ENCODE peak calls at places on chromosomes 6 and 20, in six cellular contexts. B is SJSA1, U is ascending aorta, A is K562, W is ovary, Y is pancreas. M is an unnamed sample.

GRCh38 chr6:111653434-111653833 is 47.8 kb upstream of the TRAF3IP2 start:
- DNase-seq in U (no peak), A (no peak), Y (no peak), B (no peak), W (no peak), M (no peak)

GRCh38 chr6:38982470-38982869 is 66.1 kb upstream of the GLP1R start:
- DNase-seq in U (no peak), B (no peak), W (no peak), Y (no peak), A (no peak), M (no peak)

GRCh38 chr6:6152060-6152459 is 145.3 kb upstream of the NRN1 start:
- DNase-seq in W (no peak), A (no peak), U (no peak), B (no peak), Y (no peak), M (no peak)

GRCh38 chr6:51820555-51820954 is 266.9 kb downstream of the PKHD1 start:
- DNase-seq in Y (no peak), B (no peak), U (no peak), A (no peak), W (no peak), M (no peak)

GRCh38 chr6:57159127-57159526 is 13.0 kb upstream of the BAG2 start:
- DNase-seq in Y (no peak), B (no peak), U (no peak), W (no peak), A (no peak), M (no peak)

GRCh38 chr6:119276211-119276610 is 73.3 kb downstream of the MAN1A1 start:
- DNase-seq in Y (no peak), A (no peak), U (no peak), B (no peak), W (no peak), M (no peak)

GRCh38 chr6:128271527-128271926 is 248.9 kb downstream of the PTPRK start:
- DNase-seq in W (no peak), A (no peak), U (no peak), Y (no peak), B (no peak), M (no peak)

GRCh38 chr6:100343678-100344077 is 121.0 kb downstream of the SIM1 start:
- DNase-seq in A (no peak), U (no peak), Y (no peak), B (no peak), W (no peak), M (no peak)

GRCh38 chr20:40640667-40641066 is 48.4 kb downstream of the MAFB start:
- DNase-seq in A (no peak), U (no peak), Y (no peak), W (no peak), B (no peak), M (no peak)

GRCh38 chr20:10408427-10408826 is 25.6 kb downstream of the MKKS start:
- DNase-seq in U (no peak), W (no peak), A (no peak), B (no peak), Y (no peak), M (no peak)

GRCh38 chr6:71280701-71281100 is 7.9 kb upstream of the OGFRL1 start:
- DNase-seq in A (no peak), W (no peak), B (no peak), Y (no peak), U (no peak), M (no peak)

GRCh38 chr20:50554694-50555579 is 44.8 kb downstream of the PTPN1 start:
- DNase-seq in A (no peak), Y (no peak), B (no peak), U (no peak), W (no peak), M (no peak)

GRCh38 chr6:108565091-108565766 is 4.5 kb downstream of the FOXO3 start:
- DNase-seq in U (no peak), B (no peak), Y (no peak), A (peak), W (no peak), M (no peak)

GRCh38 chr6:31572041-31572911 is at the start of gene LTA:
- DNase-seq in Y (no peak), U (no peak), W (no peak), B (no peak), A (no peak), M (no peak)

GRCh38 chr6:130885392-130886192 is 58.4 kb downstream of the SMLR1 start:
- DNase-seq in A (peak), W (peak), B (peak), U (no peak), Y (peak), M (no peak)

GRCh38 chr6:104595315-104595820 is 264.4 kb downstream of the HACE1 start:
- DNase-seq in U (no peak), Y (no peak), A (no peak), B (no peak), W (no peak), M (no peak)

GRCh38 chr20:41668057-41668749 is 50.0 kb upstream of the CHD6 start:
- DNase-seq in A (no peak), W (no peak), Y (no peak), U (no peak), B (no peak), M (no peak)

GRCh38 chr20:13207016-13207415 is 14.1 kb upstream of the ISM1 start:
- DNase-seq in W (no peak), U (no peak), B (no peak), Y (no peak), A (no peak), M (no peak)

GRCh38 chr6:73204252-73204651 is 21.0 kb downstream of the KHDC1L start:
- DNase-seq in Y (no peak), W (no peak), B (no peak), U (no peak), A (no peak), M (no peak)

GRCh38 chr6:72466971-72467566 is 154.8 kb upstream of the KCNQ5 start:
- DNase-seq in B (no peak), A (no peak), Y (no peak), W (no peak), U (no peak), M (no peak)

GRCh38 chr6:116924245-116924644 is 47.2 kb downstream of the RFX6 start:
- DNase-seq in U (no peak), B (no peak), A (no peak), W (no peak), Y (no peak), M (no peak)

GRCh38 chr6:27863962-27864905 is 48.0 kb downstream of the OR2B2 start:
- DNase-seq in W (peak), B (no peak), A (peak), Y (peak), U (no peak), M (no peak)

GRCh38 chr6:13472976-13473645 is 14.3 kb downstream of the GFOD1 start:
- DNase-seq in Y (no peak), W (no peak), U (no peak), A (no peak), B (no peak), M (no peak)

GRCh38 chr6:45961125-45961524 is 54.5 kb downstream of the CLIC5 start:
- DNase-seq in U (no peak), Y (no peak), A (no peak), W (no peak), B (no peak), M (no peak)

GRCh38 chr20:4689224-4689623 is 32.5 kb upstream of the PRND start:
- DNase-seq in U (no peak), W (no peak), B (no peak), A (peak), Y (no peak), M (no peak)

GRCh38 chr6:170032197-170032596 is 258.7 kb downstream of the DLL1 start:
- DNase-seq in B (peak), W (peak), Y (no peak), A (no peak), U (no peak), M (no peak)

GRCh38 chr20:2349801-2350200 is 30.9 kb upstream of the TGM6 start:
- DNase-seq in U (no peak), Y (no peak), B (peak), W (no peak), A (no peak), M (no peak)

GRCh38 chr20:63167026-63167917 is 48.7 kb downstream of the YTHDF1 start:
- DNase-seq in Y (no peak), B (no peak), W (no peak), U (no peak), A (no peak), M (no peak)

GRCh38 chr6:160124007-160124406 is 2.4 kb downstream of the SLC22A1 start:
- DNase-seq in W (no peak), U (no peak), A (no peak), B (no peak), Y (no peak), M (no peak)

GRCh38 chr6:14066782-14067406 is 50.7 kb upstream of the CD83 start:
- DNase-seq in B (no peak), U (no peak), A (peak), W (no peak), Y (no peak), M (no peak)

GRCh38 chr6:163296835-163297519 is 117.5 kb upstream of the QKI start:
- DNase-seq in B (no peak), W (no peak), A (no peak), U (no peak), Y (no peak), M (no peak)

GRCh38 chr6:151475653-151476523 is 17.9 kb upstream of the CCDC170 start:
- DNase-seq in A (peak), U (no peak), Y (no peak), W (no peak), B (no peak), M (no peak)

GRCh38 chr6:2959909-2960719 is 11.3 kb downstream of the SERPINB6 start:
- DNase-seq in Y (no peak), B (peak), U (no peak), W (no peak), A (no peak), M (no peak)

GRCh38 chr6:13573669-13574110 is 711 bp upstream of the SIRT5 start:
- DNase-seq in B (no peak), Y (peak), A (peak), U (no peak), W (peak), M (no peak)

GRCh38 chr6:153208706-153209105 is 77.6 kb upstream of the RGS17 start:
- DNase-seq in B (no peak), W (no peak), Y (no peak), A (no peak), U (no peak), M (no peak)

GRCh38 chr6:137414599-137414998 is 79.6 kb downstream of the OLIG3 start:
- DNase-seq in A (no peak), Y (no peak), B (no peak), W (no peak), U (no peak), M (no peak)
- H3K27ac ChIP-seq in A (no peak), Y (no peak), B (no peak), W (no peak), U (no peak), M (no peak)

GRCh38 chr20:38168791-38169589 is 3.9 kb upstream of the TGM2 start:
- DNase-seq in Y (no peak), B (no peak), A (no peak), U (no peak), W (no peak), M (no peak)
- H3K27ac ChIP-seq in Y (no peak), B (peak), A (no peak), U (peak), W (no peak), M (no peak)

DNA sequence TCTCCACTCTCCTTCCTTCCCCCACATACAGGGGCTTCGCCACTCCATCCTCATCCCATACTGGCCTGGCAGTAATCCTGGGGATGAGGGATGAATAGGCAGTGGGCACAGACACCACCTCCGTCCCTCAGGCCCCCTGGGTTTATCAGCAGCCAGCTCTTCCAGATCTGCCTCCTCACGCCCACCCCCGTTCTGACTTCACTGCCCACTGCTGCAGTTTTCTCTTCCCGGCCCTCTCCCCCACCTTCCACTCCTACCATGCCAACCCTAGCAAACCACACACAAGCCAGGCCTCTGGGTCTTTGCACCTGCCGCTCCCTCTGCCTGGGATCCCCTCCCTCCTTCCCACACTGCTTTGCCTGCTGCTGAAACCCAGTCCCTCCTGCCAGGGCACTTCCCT is 22.3 kb downstream of the PNPLA1 start:
- DNase-seq in A (no peak), U (no peak), Y (no peak), B (no peak), W (no peak), M (no peak)
- H3K27ac ChIP-seq in A (no peak), U (no peak), Y (no peak), B (no peak), W (no peak), M (no peak)

GRCh38 chr20:44993343-44993742 is 27.0 kb downstream of the STK4 start:
- DNase-seq in W (no peak), U (no peak), B (no peak), A (no peak), Y (no peak), M (no peak)
- H3K27ac ChIP-seq in W (no peak), U (no peak), B (no peak), A (peak), Y (no peak), M (no peak)

DNA sequence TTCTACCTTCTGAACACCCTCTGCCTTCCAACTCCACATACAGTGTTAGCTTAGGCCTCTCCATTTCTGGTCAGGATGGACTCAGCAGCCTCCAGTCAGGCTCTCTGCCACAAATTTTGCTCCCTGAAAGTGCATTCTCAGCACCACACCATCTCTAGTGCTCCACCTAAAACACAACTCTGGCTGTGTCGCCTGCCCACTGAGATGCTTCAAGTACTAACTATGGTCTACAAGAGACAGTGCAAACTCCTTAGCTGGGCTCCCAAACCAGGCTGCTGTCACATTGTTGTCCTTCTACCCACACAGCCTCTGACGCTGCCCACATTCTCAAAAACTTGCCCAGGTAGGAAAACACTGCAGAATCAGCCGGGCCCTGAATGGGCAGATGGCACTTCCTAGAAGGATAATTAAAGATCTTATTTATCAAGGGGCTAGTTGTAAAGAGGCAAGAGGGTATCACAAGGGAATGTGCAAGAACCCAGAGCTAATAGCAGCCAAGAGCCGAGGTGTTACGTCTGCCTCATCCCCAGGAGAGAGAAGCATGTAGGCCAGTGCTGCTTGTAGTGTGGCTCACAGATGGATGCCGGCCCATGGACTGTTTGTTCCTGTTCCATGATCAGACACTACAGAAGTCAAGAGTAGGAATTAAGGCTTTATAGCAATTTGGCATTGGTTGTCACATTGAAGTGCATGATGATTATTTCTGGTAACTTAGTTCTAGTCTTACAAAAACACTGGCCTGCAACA is 189.7 kb downstream of the LRFN2 start:
- DNase-seq in U (no peak), B (no peak), W (no peak), Y (no peak), A (no peak), M (no peak)
- H3K27ac ChIP-seq in U (no peak), B (no peak), W (no peak), Y (no peak), A (no peak), M (no peak)

DNA sequence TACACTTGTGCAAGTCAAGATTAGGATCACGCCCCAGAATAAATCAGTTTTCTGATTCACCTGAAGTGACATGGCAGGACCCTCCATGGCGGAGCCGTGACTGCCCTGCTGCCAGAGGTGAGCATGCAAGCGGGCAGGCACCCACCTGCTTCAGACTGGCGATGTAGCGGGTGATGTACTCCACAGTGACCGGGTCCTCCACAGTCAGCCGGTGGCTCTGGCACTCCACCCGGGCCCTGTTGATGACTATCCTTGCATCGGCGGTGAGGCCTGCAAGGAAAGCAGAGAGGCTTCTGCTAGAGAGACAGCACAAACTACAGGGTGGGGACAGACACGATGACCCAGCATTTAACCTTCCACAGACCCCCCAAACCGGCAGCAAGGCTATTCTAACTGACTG is 3.6 kb downstream of the PSMA7 start:
- DNase-seq in W (no peak), Y (no peak), B (no peak), A (no peak), U (no peak), M (no peak)
- H3K27ac ChIP-seq in W (no peak), Y (no peak), B (no peak), A (no peak), U (no peak), M (no peak)

GRCh38 chr6:155061381-155061780 is 66.3 kb downstream of the TIAM2 start:
- DNase-seq in U (no peak), B (no peak), W (no peak), A (no peak), Y (no peak), M (no peak)

GRCh38 chr6:155069543-155069942 is 74.4 kb downstream of the TIAM2 start:
- DNase-seq in Y (no peak), U (no peak), A (no peak), B (no peak), W (no peak), M (no peak)

GRCh38 chr6:155066371-155066770 is 71.3 kb downstream of the TIAM2 start:
- DNase-seq in W (no peak), Y (no peak), A (no peak), B (no peak), U (no peak), M (no peak)
- H3K27ac ChIP-seq in W (no peak), Y (no peak), A (no peak), B (no peak), U (no peak), M (no peak)

GRCh38 chr6:90294008-90294511 is 2.6 kb downstream of the BACH2 start:
- DNase-seq in B (no peak), A (no peak), U (no peak), W (no peak), Y (no peak), M (no peak)
- H3K27ac ChIP-seq in B (no peak), A (no peak), U (no peak), W (no peak), Y (no peak), M (no peak)

DNA sequence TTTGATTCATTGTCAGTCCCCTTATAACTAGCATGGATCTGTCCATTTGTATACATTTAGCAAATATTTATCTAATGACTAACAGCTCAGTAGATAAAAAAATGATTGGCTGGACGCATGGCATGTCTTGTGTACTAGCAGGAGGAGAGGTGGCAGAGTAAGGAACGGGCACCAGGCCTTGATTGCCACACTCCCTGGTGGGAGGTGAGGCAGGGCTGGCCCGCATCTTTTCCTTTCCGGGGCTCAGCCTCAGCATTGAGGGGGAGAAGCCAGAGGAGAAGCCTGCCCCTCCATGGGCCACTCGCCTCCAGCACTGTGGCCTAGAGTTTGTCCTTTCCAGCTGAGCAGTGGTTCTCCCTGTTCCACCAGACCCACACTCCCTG is 84.9 kb upstream of the TMEM181 start:
- DNase-seq in U (no peak), B (no peak), W (no peak), A (no peak), Y (peak), M (no peak)
- H3K27ac ChIP-seq in U (no peak), B (peak), W (no peak), A (no peak), Y (peak), M (peak)

GRCh38 chr6:48429021-48429420 is 318.0 kb upstream of the PTCHD4 start:
- DNase-seq in Y (no peak), A (no peak), U (no peak), W (no peak), B (no peak), M (no peak)

GRCh38 chr6:48423640-48424365 is 312.8 kb upstream of the PTCHD4 start:
- DNase-seq in U (no peak), B (no peak), Y (no peak), A (no peak), W (no peak), M (no peak)

GRCh38 chr6:48429610-48430009 is 318.6 kb upstream of the PTCHD4 start:
- DNase-seq in A (no peak), W (no peak), U (no peak), B (no peak), Y (no peak), M (no peak)

GRCh38 chr6:48426636-48427035 is 315.6 kb upstream of the PTCHD4 start:
- DNase-seq in Y (no peak), U (no peak), A (no peak), W (no peak), B (no peak), M (no peak)
- H3K27ac ChIP-seq in Y (no peak), U (no peak), A (no peak), W (no peak), B (peak), M (no peak)

M was measured in caudate nucleus.